ENCODE peak calls at places on chromosomes 4 and X, in six cellular contexts. D, E, V, G, P and O are unnamed samples.
A peak's percentile ranks its signal among the peaks of the same experiment; 100 is the strongest.

GRCh38 chr4:55396305-55397023 is 707 bp downstream of the TMEM165 start:
- DNase-seq in E (peak; percentile 74), V (peak; percentile 21), P (peak; percentile 54), G (peak; percentile 17), D (peak; percentile 23), O (peak; percentile 25)

GRCh38 chr4:123398803-123399637 is 2.4 kb downstream of the SPRY1 start:
- DNase-seq in P (peak; percentile 56), G (peak; percentile 28), V (peak; percentile 41), D (peak; percentile 12), E (peak; percentile 52), O (peak; percentile 36)

GRCh38 chr4:38751341-38752043 is 31.3 kb downstream of the TLR10 start:
- DNase-seq in P (no peak), V (no peak), D (no peak), G (no peak), E (no peak), O (no peak)

GRCh38 chrX:9471571-9471985 is 6.7 kb downstream of the TBL1X start:
- DNase-seq in V (no peak), E (peak; percentile 35), P (peak; percentile 5), G (no peak), D (no peak), O (no peak)

GRCh38 chr4:187059031-187059430 is 335.4 kb upstream of the FAT1 start:
- DNase-seq in P (no peak), V (no peak), D (no peak), G (no peak), E (no peak), O (peak; percentile 34)

GRCh38 chr4:155846929-155847328 is 19.1 kb downstream of the ASIC5 start:
- DNase-seq in G (no peak), D (no peak), V (no peak), P (no peak), E (no peak), O (no peak)

GRCh38 chrX:18210470-18210869 is 10.2 kb downstream of the BEND2 start:
- DNase-seq in D (no peak), G (no peak), V (no peak), E (peak; percentile 0), P (peak; percentile 0), O (no peak)

GRCh38 chr4:153257151-153257620 is 52.9 kb downstream of the TRIM2 start:
- DNase-seq in E (peak; percentile 72), G (no peak), P (peak; percentile 44), V (peak; percentile 60), D (peak; percentile 68), O (peak; percentile 64)

GRCh38 chr4:87853108-87853507 is 20.3 kb downstream of the MEPE start:
- DNase-seq in D (peak; percentile 51), P (peak; percentile 60), E (peak; percentile 62), G (no peak), V (peak; percentile 10), O (peak; percentile 4)

GRCh38 chrX:8823698-8824097 is 22.5 kb upstream of the FAM9A start:
- DNase-seq in G (no peak), P (no peak), D (no peak), E (no peak), V (no peak), O (no peak)

GRCh38 chr4:173529505-173530325 is at the start of gene HAND2:
- DNase-seq in E (peak; percentile 78), G (no peak), D (peak; percentile 13), P (peak; percentile 68), V (peak; percentile 76), O (peak; percentile 75)

GRCh38 chr4:7810792-7811535 is 128.7 kb downstream of the AFAP1 start:
- DNase-seq in G (no peak), P (no peak), E (no peak), V (no peak), D (no peak), O (no peak)

GRCh38 chr4:25814323-25814722 is 48.5 kb downstream of the SEL1L3 start:
- DNase-seq in E (peak; percentile 94), G (no peak), V (no peak), P (peak; percentile 84), D (peak; percentile 69), O (no peak)

GRCh38 chr4:111991797-111992196 is 153.5 kb upstream of the FAM241A start:
- DNase-seq in E (peak; percentile 8), G (no peak), P (peak; percentile 17), V (no peak), D (peak; percentile 67), O (peak; percentile 1)

GRCh38 chr4:52991452-52991851 is 129.3 kb downstream of the RASL11B start:
- DNase-seq in V (no peak), G (no peak), E (no peak), D (no peak), P (no peak), O (no peak)

GRCh38 chr4:57110635-57111546 is 706 bp upstream of the IGFBP7 start:
- DNase-seq in G (no peak), D (peak; percentile 61), E (peak; percentile 87), P (peak; percentile 72), V (peak; percentile 43), O (peak; percentile 64)

GRCh38 chr4:3750334-3750733 is 15.9 kb upstream of the ADRA2C start:
- DNase-seq in P (no peak), V (no peak), G (no peak), D (no peak), E (no peak), O (no peak)

GRCh38 chrX:105636667-105637066 is 185.7 kb upstream of the NRK start:
- DNase-seq in D (no peak), V (no peak), P (no peak), G (no peak), E (no peak), O (peak; percentile 13)

GRCh38 chr4:110088670-110089069 is 109.7 kb downstream of the ELOVL6 start:
- DNase-seq in P (no peak), D (peak; percentile 25), G (no peak), V (no peak), E (peak; percentile 26), O (no peak)

GRCh38 chr4:153538408-153539057 is 72.4 kb downstream of the TMEM131L start:
- DNase-seq in V (no peak), G (no peak), E (peak; percentile 29), D (no peak), P (peak; percentile 15), O (no peak)

GRCh38 chr4:52751349-52751911 is at the start of gene ERVMER34-1:
- DNase-seq in P (peak; percentile 33), V (no peak), E (peak; percentile 44), D (no peak), G (no peak), O (no peak)

GRCh38 chrX:46796574-46797191 is 37.8 kb upstream of the SLC9A7 start:
- DNase-seq in D (peak; percentile 77), V (peak; percentile 13), P (peak; percentile 61), G (peak; percentile 48), E (peak; percentile 71), O (peak; percentile 58)

GRCh38 chrX:41603591-41603990 is 85.2 kb upstream of the GPR34 start:
- DNase-seq in D (no peak), P (no peak), E (no peak), V (no peak), G (no peak), O (no peak)

GRCh38 chrX:110852180-110852579 is 56.6 kb upstream of the CHRDL1 start:
- DNase-seq in P (peak; percentile 21), E (peak; percentile 11), G (no peak), V (no peak), D (no peak), O (no peak)

GRCh38 chr4:139142980-139143379 is 34.0 kb downstream of the ELF2 start:
- DNase-seq in E (no peak), D (no peak), V (no peak), P (no peak), G (no peak), O (no peak)

GRCh38 chrX:131802836-131803626 is 220.1 kb upstream of the STK26 start:
- DNase-seq in V (no peak), E (no peak), P (no peak), G (no peak), D (no peak), O (peak; percentile 5)

GRCh38 chr4:54065282-54066087 is 1.1 kb upstream of the CHIC2 start:
- DNase-seq in D (no peak), V (no peak), E (peak; percentile 87), G (no peak), P (peak; percentile 68), O (no peak)

GRCh38 chrX:41452972-41453371 is 5.8 kb downstream of the NYX start:
- DNase-seq in G (no peak), E (peak; percentile 77), P (peak; percentile 10), D (peak; percentile 14), V (no peak), O (no peak)

GRCh38 chr4:41646862-41647261 is 101.7 kb downstream of the PHOX2B start:
- DNase-seq in E (peak; percentile 4), P (no peak), G (no peak), D (no peak), V (no peak), O (no peak)